ENCODE peak calls at places on chromosome 1, in ten cellular contexts. C is LNCaP clone FGC; P is pancreas; D is GM12892; E is activated CD4-positive, alpha-beta T cell treated with anti-CD3 and anti-CD28 coated beads for 24 hours; U is amniotic epithelial cell; X is GM06990; W is germinal center; Q is NB4; A is hippocampal formation. K is an unnamed sample.

GRCh38 chr1:86258106-86258505 is 101.5 kb upstream of the COL24A1 start:
- DNase-seq in C (no peak), D (no peak), W (no peak), A (no peak), U (no peak), E (no peak), Q (no peak), X (no peak), P (no peak), K (no peak)

GRCh38 chr1:14970115-14970798 is 183.3 kb upstream of the TMEM51 start:
- DNase-seq in X (no peak), D (no peak), U (peak), W (peak), P (no peak), Q (peak), C (no peak), A (no peak), E (peak), K (no peak)

GRCh38 chr1:157360021-157360390 is 192.3 kb downstream of the FCRL5 start:
- DNase-seq in U (no peak), C (no peak), E (no peak), P (no peak), W (no peak), A (no peak), D (no peak), X (no peak), Q (no peak), K (no peak)

GRCh38 chr1:196655037-196655436 is 3.2 kb downstream of the CFH start:
- DNase-seq in D (no peak), E (no peak), X (no peak), P (no peak), C (no peak), W (no peak), U (no peak), Q (no peak), A (no peak), K (no peak)

GRCh38 chr1:214445846-214446614 is 105.4 kb downstream of the PTPN14 start:
- DNase-seq in A (no peak), Q (peak), X (no peak), D (no peak), C (no peak), U (peak), E (no peak), W (no peak), P (no peak), K (no peak)

GRCh38 chr1:203726417-203726867 is 38.5 kb upstream of the LAX1 start:
- DNase-seq in D (no peak), C (no peak), U (peak), W (no peak), P (no peak), Q (no peak), E (no peak), X (no peak), A (no peak), K (no peak)

GRCh38 chr1:32801096-32801713 is 16.0 kb downstream of the YARS1 start:
- DNase-seq in C (no peak), W (no peak), Q (no peak), D (no peak), U (peak), P (no peak), A (no peak), E (no peak), X (no peak), K (no peak)

GRCh38 chr1:8754993-8755392 is 62.4 kb downstream of the RERE start:
- DNase-seq in C (no peak), X (no peak), P (no peak), D (no peak), U (no peak), W (no peak), Q (no peak), E (no peak), A (no peak), K (no peak)

GRCh38 chr1:31702836-31703404 is 897 bp downstream of the COL16A1 start:
- DNase-seq in D (no peak), P (no peak), A (no peak), U (no peak), E (no peak), W (no peak), C (no peak), Q (no peak), X (no peak), K (no peak)

GRCh38 chr1:96362623-96363022 is 359.0 kb upstream of the PTBP2 start:
- DNase-seq in P (no peak), A (no peak), C (no peak), D (no peak), X (no peak), E (no peak), Q (peak), U (peak), W (no peak), K (no peak)

GRCh38 chr1:38242506-38242905 is 195.9 kb upstream of the POU3F1 start:
- DNase-seq in C (no peak), A (no peak), Q (no peak), X (no peak), U (no peak), W (no peak), D (no peak), P (no peak), E (no peak), K (no peak)

GRCh38 chr1:204694145-204694544 is 8.6 kb upstream of the LRRN2 start:
- DNase-seq in W (no peak), A (no peak), Q (no peak), C (no peak), P (no peak), X (no peak), E (no peak), D (no peak), U (no peak), K (no peak)

GRCh38 chr1:95263400-95263799 is 29.4 kb downstream of the RWDD3 start:
- DNase-seq in A (no peak), P (no peak), W (no peak), U (peak), C (no peak), D (no peak), E (no peak), X (no peak), Q (no peak), K (no peak)

GRCh38 chr1:231931846-231932454 is 305.4 kb downstream of the DISC1 start:
- DNase-seq in W (peak), E (peak), C (no peak), U (no peak), P (no peak), X (no peak), Q (peak), A (no peak), D (no peak), K (no peak)

GRCh38 chr1:30377230-30378022 is 346.0 kb downstream of the MATN1 start:
- DNase-seq in P (no peak), C (no peak), X (no peak), E (no peak), W (no peak), U (no peak), A (no peak), Q (peak), D (no peak), K (no peak)

GRCh38 chr1:113804421-113805255 is 7.6 kb downstream of the RSBN1 start:
- DNase-seq in W (no peak), U (peak), E (no peak), Q (peak), D (no peak), A (no peak), C (no peak), X (no peak), P (no peak), K (no peak)

GRCh38 chr1:81690881-81691453 is 109.8 kb upstream of the ADGRL2 start:
- DNase-seq in P (no peak), U (no peak), E (no peak), X (no peak), A (no peak), W (no peak), D (no peak), C (no peak), Q (no peak), K (no peak)

GRCh38 chr1:151313501-151313900 is 13.7 kb downstream of the PI4KB start:
- DNase-seq in X (no peak), C (no peak), Q (no peak), E (no peak), P (no peak), A (no peak), U (no peak), W (no peak), D (no peak), K (no peak)

GRCh38 chr1:192700834-192701271 is 64.9 kb downstream of the RGS13 start:
- DNase-seq in W (no peak), C (no peak), X (no peak), U (peak), D (no peak), P (no peak), Q (peak), A (no peak), E (no peak), K (no peak)

GRCh38 chr1:54111624-54112023 is 41.2 kb downstream of the CDCP2 start:
- DNase-seq in X (no peak), A (no peak), W (no peak), P (no peak), Q (no peak), E (no peak), C (no peak), U (no peak), D (no peak), K (no peak)

GRCh38 chr1:9279172-9279840 is 13.4 kb upstream of the SPSB1 start:
- DNase-seq in A (no peak), U (peak), X (no peak), E (no peak), C (no peak), D (no peak), P (no peak), W (no peak), Q (no peak), K (no peak)

GRCh38 chr1:205191617-205192016 is 19.9 kb downstream of the DSTYK start:
- DNase-seq in P (no peak), Q (no peak), U (no peak), D (no peak), C (no peak), W (no peak), A (no peak), E (no peak), X (no peak), K (no peak)

GRCh38 chr1:88035578-88035977 is 648.5 kb upstream of the PKN2 start:
- DNase-seq in A (no peak), U (no peak), W (no peak), C (no peak), Q (no peak), E (no peak), P (no peak), D (no peak), X (no peak), K (no peak)

GRCh38 chr1:14506471-14506870 is 92.0 kb upstream of the KAZN start:
- DNase-seq in C (no peak), W (no peak), Q (no peak), X (no peak), P (no peak), U (no peak), D (no peak), A (no peak), E (no peak), K (no peak)

GRCh38 chr1:62962794-62963776 is 179.2 kb downstream of the ATG4C start:
- DNase-seq in Q (peak), U (peak), W (peak), A (peak), D (peak), E (no peak), X (peak), P (peak), C (peak), K (peak)

GRCh38 chr1:172719694-172720138 is 60.8 kb downstream of the FASLG start:
- DNase-seq in E (no peak), D (no peak), X (no peak), A (no peak), W (peak), Q (peak), C (no peak), U (peak), P (no peak), K (no peak)

GRCh38 chr1:244992833-244993232 is 128.5 kb upstream of the HNRNPU start:
- DNase-seq in W (no peak), A (no peak), P (no peak), D (no peak), Q (no peak), C (no peak), U (no peak), X (no peak), E (no peak), K (no peak)

GRCh38 chr1:31700468-31701136 is 3.2 kb downstream of the COL16A1 start:
- DNase-seq in W (no peak), X (no peak), A (no peak), P (no peak), E (no peak), U (no peak), Q (no peak), C (no peak), D (no peak), K (no peak)

GRCh38 chr1:209823143-209824041 is 4.4 kb upstream of the UTP25 start:
- DNase-seq in W (peak), X (no peak), U (peak), D (no peak), A (no peak), P (no peak), Q (peak), E (no peak), C (peak), K (peak)

GRCh38 chr1:236980673-236981072 is 23.6 kb downstream of the MT1HL1 start:
- DNase-seq in D (no peak), A (no peak), P (no peak), Q (no peak), U (no peak), X (no peak), W (no peak), C (no peak), E (no peak), K (no peak)

GRCh38 chr1:27527857-27528700 is 38.1 kb upstream of the WASF2 start:
- DNase-seq in X (peak), P (peak), E (peak), D (peak), U (no peak), Q (no peak), A (peak), W (peak), C (no peak), K (peak)

GRCh38 chr1:20090641-20091040 is 20.6 kb downstream of the PLA2G5 start:
- DNase-seq in X (no peak), Q (no peak), A (no peak), C (no peak), P (no peak), E (no peak), D (no peak), W (no peak), U (no peak), K (no peak)

GRCh38 chr1:56189946-56190920 is 389.1 kb downstream of the PLPP3 start:
- DNase-seq in C (no peak), W (no peak), A (no peak), Q (peak), U (peak), D (no peak), P (no peak), E (no peak), X (no peak), K (no peak)